ENCODE peak calls at places on chromosome 1, in eight cellular contexts. M, N, T, V, R, Q, O and F are unnamed samples. For H3K79me2, the result is how much of the 10 kb centered on the place peaks cover.

GRCh38 chr1:206672844-206673758 is 11.6 kb upstream of the MAPKAPK2 start:
- DNase-seq in M (peak), N (no peak), T (no peak), V (no peak), R (no peak), Q (peak), O (no peak), F (no peak)

GRCh38 chr1:29856663-29857224 is 620.4 kb downstream of the PTPRU start:
- DNase-seq in M (no peak), N (peak), T (no peak), V (no peak), R (no peak), Q (no peak), O (no peak), F (no peak)

GRCh38 chr1:225445644-225446297 is 17.9 kb upstream of the LBR start:
- DNase-seq in M (no peak), N (no peak), T (no peak), V (no peak), R (no peak), Q (no peak), O (no peak), F (no peak)

GRCh38 chr1:203629509-203630082 is 3.0 kb downstream of the ATP2B4 start:
- DNase-seq in M (peak), N (peak), T (no peak), V (peak), R (no peak), Q (no peak), O (no peak), F (peak)

GRCh38 chr1:199173356-199173755 is 534.5 kb downstream of the PTPRC start:
- DNase-seq in M (peak), N (no peak), T (peak), V (peak), R (no peak), Q (peak), O (no peak), F (peak)

GRCh38 chr1:46807046-46807972 is 8.5 kb downstream of the CYP4B1 start:
- DNase-seq in M (no peak), N (no peak), T (no peak), V (no peak), R (no peak), Q (no peak), O (no peak), F (no peak)

GRCh38 chr1:38789498-38790169 is 69.9 kb downstream of the RRAGC start:
- DNase-seq in M (no peak), N (no peak), T (no peak), V (no peak), R (peak), Q (no peak), O (no peak), F (no peak)

GRCh38 chr1:208043690-208044089 is 132.8 kb upstream of the CD34 start:
- DNase-seq in M (no peak), N (no peak), T (no peak), V (no peak), R (no peak), Q (no peak), O (no peak), F (no peak)

GRCh38 chr1:234545512-234546386 is 64.2 kb downstream of the IRF2BP2 start:
- DNase-seq in M (no peak), N (peak), T (no peak), V (no peak), R (peak), Q (no peak), O (no peak), F (no peak)

GRCh38 chr1:234546387-234546704 is 63.6 kb downstream of the IRF2BP2 start:
- DNase-seq in M (no peak), N (no peak), T (no peak), V (no peak), R (no peak), Q (no peak), O (no peak), F (no peak)

GRCh38 chr1:234543442-234544093 is 64.6 kb upstream of the TARBP1 start:
- DNase-seq in M (no peak), N (no peak), T (no peak), V (no peak), R (no peak), Q (no peak), O (no peak), F (no peak)

GRCh38 chr1:234542211-234542850 is 63.4 kb upstream of the TARBP1 start:
- DNase-seq in M (no peak), N (no peak), T (no peak), V (no peak), R (no peak), Q (no peak), O (no peak), F (no peak)

DNA sequence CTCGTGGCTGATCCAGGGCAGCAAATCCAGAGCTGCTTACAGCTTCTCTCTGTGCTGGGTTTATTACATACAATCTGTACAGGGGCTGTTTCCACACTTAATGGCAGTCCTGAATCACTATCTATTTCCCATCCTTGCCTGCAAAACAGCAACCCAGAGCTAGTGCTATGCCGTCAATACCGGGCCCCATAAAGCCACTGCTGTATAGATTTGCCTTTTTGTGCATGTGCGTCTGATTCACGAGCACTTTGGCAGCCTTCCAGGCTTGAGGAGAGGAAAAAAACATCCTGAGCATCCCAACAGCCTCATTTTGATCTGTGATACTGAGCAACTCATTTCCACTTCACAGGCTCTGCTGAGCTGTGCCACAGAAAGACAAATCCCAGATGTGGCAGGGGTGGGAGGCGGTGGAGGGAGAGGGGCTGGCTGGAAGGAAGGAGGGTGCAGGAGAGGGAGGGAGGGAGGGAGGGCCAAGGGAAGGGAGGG is 65.2 kb upstream of the TARBP1 start:
- DNase-seq in M (peak), N (no peak), T (no peak), V (peak), R (peak), Q (peak), O (no peak), F (peak)
- TF ChIP-seq EZH2 in M (no peak), N (no peak), T (no peak), V (no peak), R (no peak), Q (no peak), O (no peak), F (no peak)

GRCh38 chr1:30968220-30968971 is 59.8 kb upstream of the SDC3 start:
- DNase-seq in M (no peak), N (no peak), T (no peak), V (no peak), R (no peak), Q (no peak), O (no peak), F (no peak)

GRCh38 chr1:30965914-30966313 is 57.4 kb upstream of the SDC3 start:
- DNase-seq in M (no peak), N (no peak), T (no peak), V (no peak), R (no peak), Q (no peak), O (no peak), F (no peak)

GRCh38 chr1:30974536-30974935 is 66.0 kb upstream of the SDC3 start:
- DNase-seq in M (no peak), N (peak), T (no peak), V (no peak), R (no peak), Q (no peak), O (no peak), F (no peak)

GRCh38 chr1:30966690-30967369 is 58.3 kb upstream of the SDC3 start:
- DNase-seq in M (peak), N (no peak), T (no peak), V (peak), R (peak), Q (peak), O (no peak), F (no peak)

GRCh38 chr1:30969903-30970302 is 61.3 kb upstream of the SDC3 start:
- DNase-seq in M (no peak), N (no peak), T (no peak), V (no peak), R (no peak), Q (no peak), O (no peak), F (no peak)
- H3K79me2 ChIP-seq in M (under half), N (half or more), T (under half), V (half or more), R (under half), Q (half or more), O (half or more), F (half or more)

GRCh38 chr1:110675060-110675791 is 486 bp upstream of the KCNA3 start:
- DNase-seq in M (no peak), N (peak), T (no peak), V (no peak), R (no peak), Q (no peak), O (no peak), F (no peak)
- TF ChIP-seq EZH2 in M (no peak), N (peak), T (no peak), V (no peak), R (no peak), Q (peak), O (no peak), F (no peak)

DNA sequence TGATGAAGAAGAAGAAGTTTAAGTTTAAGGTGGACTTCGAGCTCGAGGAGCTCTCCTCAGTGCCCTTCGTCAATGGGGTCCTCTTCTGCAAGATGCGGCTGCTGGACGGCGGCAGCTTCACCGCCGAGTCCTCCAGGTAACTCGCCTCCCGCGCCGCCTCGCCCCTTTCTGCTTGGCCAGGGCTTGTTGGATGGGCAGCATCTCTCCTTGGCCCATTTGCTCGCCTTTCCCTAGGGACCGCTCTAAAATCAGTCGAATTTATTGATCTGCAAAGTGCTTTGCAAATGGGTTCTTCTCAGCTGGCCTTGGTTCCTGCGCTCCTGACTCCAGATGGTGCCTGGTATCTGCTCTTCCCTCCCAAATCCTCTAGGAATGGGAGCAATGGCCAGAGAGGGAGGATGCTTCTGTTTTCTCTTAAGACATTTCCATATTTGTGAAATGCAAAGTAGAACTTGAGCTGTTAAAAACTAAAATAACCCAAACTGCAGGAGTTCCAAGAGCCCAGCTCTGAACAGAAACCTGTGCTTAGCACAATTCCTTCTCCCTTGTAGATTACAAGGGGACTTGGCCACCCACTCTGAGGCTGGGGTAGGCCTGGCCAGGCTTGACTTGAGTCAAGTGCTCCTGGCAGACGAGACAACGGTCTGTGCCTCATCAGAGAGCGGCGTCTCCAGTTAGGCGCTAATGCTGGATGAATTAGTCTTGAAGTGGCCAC is 687 bp downstream of the EEIG2 start:
- DNase-seq in M (peak), N (peak), T (no peak), V (peak), R (peak), Q (peak), O (peak), F (peak)
- H3K79me2 ChIP-seq in M (under half), N (under half), T (under half), V (under half), R (under half), Q (under half), O (under half), F (under half)

GRCh38 chr1:18638818-18639193 is 8.2 kb downstream of the PAX7 start:
- DNase-seq in M (no peak), N (no peak), T (no peak), V (no peak), R (no peak), Q (no peak), O (no peak), F (no peak)

GRCh38 chr1:18641005-18641941 is 10.6 kb downstream of the PAX7 start:
- DNase-seq in M (no peak), N (peak), T (no peak), V (no peak), R (no peak), Q (no peak), O (no peak), F (no peak)

GRCh38 chr1:18640228-18641004 is 9.8 kb downstream of the PAX7 start:
- DNase-seq in M (no peak), N (peak), T (no peak), V (no peak), R (no peak), Q (no peak), O (no peak), F (no peak)

GRCh38 chr1:18637962-18638817 is 7.5 kb downstream of the PAX7 start:
- DNase-seq in M (no peak), N (no peak), T (no peak), V (no peak), R (no peak), Q (no peak), O (no peak), F (no peak)

DNA sequence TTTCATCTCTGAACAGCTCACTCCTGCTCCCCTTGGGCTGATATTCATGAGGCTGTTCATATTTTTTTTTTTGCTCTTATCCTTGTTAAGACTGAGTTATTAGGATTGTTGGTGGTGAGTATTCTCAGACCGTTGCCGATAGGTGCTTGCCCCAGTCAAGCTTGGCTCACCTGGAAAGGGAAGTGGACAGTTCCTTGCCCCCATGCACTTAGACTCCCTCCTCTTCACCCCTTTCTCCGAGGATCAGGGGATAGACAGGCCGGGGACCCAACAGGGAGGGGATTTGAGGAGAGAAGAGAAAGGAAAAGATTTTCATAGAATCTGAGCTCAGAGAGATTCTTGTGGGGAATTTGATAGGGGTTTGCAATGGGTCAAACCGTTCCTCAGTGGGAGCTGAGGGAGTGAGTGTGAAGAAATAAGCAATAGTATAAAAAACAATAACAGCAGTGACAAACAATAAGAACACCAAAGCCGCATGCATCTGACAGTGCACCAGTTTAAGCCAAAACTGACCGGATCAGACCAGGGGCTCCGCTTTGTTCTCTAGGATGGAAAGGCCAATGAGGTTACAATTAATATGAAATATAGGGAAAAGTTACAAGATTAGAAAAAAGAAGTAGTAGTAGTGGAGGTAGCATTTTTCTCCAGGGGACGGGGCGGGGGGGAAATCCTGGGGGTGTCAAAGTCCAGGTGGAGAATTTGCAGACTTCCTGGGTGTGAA is 8.8 kb downstream of the PAX7 start:
- DNase-seq in M (no peak), N (peak), T (no peak), V (no peak), R (no peak), Q (no peak), O (no peak), F (no peak)
- TF ChIP-seq EZH2 in M (peak), N (no peak), T (no peak), V (peak), R (no peak), Q (no peak), O (no peak), F (peak)